ENCODE peak calls at places on chromosome 1, in four cellular contexts. E is stimulated activated CD4-positive, alpha-beta T cell treated with anti-CD3 and anti-CD28 coated beads, TNF-alpha, amount 100 ng/mL, for 1 hour; G is fibroblast of mammary gland; L is activated CD4-positive, CD25-positive, alpha-beta regulatory T cell treated with anti-CD3 and anti-CD28 coated beads, Interleukin-2, amount 50 U/mL, for 72 hours. R is an unnamed sample.

GRCh38 chr1:12505176-12505575 is 112.8 kb downstream of the DHRS3 start:
- DNase-seq in E (no peak), G (no peak), L (no peak), R (no peak)

GRCh38 chr1:40817791-40818263 is 34.2 kb downstream of the KCNQ4 start:
- DNase-seq in E (no peak), G (no peak), L (no peak), R (no peak)

GRCh38 chr1:166036092-166036491 is 130.7 kb downstream of the FAM78B start:
- DNase-seq in E (no peak), G (no peak), L (no peak), R (no peak)

GRCh38 chr1:45769261-45769932 is 18.9 kb upstream of the IPP start:
- DNase-seq in E (no peak), G (peak), L (no peak), R (peak)

GRCh38 chr1:21205416-21205815 is 28.7 kb upstream of the EIF4G3 start:
- DNase-seq in E (no peak), G (no peak), L (no peak), R (no peak)

GRCh38 chr1:37465596-37466517 is 8.5 kb upstream of the ZC3H12A start:
- DNase-seq in E (no peak), G (peak), L (no peak), R (peak)

GRCh38 chr1:113812661-113813135 is 422 bp upstream of the RSBN1 start:
- DNase-seq in E (no peak), G (no peak), L (no peak), R (peak)

GRCh38 chr1:233647083-233647482 is 33.2 kb downstream of the KCNK1 start:
- DNase-seq in E (no peak), G (peak), L (no peak), R (no peak)

GRCh38 chr1:4140241-4140640 is 240.2 kb upstream of the C1orf174 start:
- DNase-seq in E (no peak), G (no peak), L (no peak), R (no peak)

GRCh38 chr1:22297999-22298398 is 153.7 kb upstream of the ZBTB40 start:
- DNase-seq in E (no peak), G (no peak), L (no peak), R (no peak)

GRCh38 chr1:209756608-209757445 is 974 bp downstream of the TRAF3IP3 start:
- DNase-seq in E (peak), G (no peak), L (no peak), R (no peak)

R was measured in amniotic epithelial cell.